ENCODE peak calls at places on chromosomes 7 and 10, in four cellular contexts. U is A549, I is HepG2, O is K562. B is an unnamed sample.

GRCh38 chr7:1914321-1914720 is 244.2 kb downstream of the ELFN1 start:
- DNase-seq in U (no peak), I (no peak), O (no peak), B (no peak)

GRCh38 chr7:99123571-99124033 is 20.3 kb downstream of the SMURF1 start:
- DNase-seq in U (peak), I (no peak), O (no peak), B (no peak)

GRCh38 chr7:55563596-55564325 is 8.5 kb downstream of the VOPP1 start:
- DNase-seq in U (no peak), I (no peak), O (no peak), B (no peak)

GRCh38 chr7:139974179-139974811 is 88.5 kb downstream of the PARP12 start:
- DNase-seq in U (no peak), I (no peak), O (no peak), B (no peak)

GRCh38 chr7:47183896-47184629 is 397.8 kb downstream of the TNS3 start:
- DNase-seq in U (no peak), I (no peak), O (no peak), B (no peak)

GRCh38 chr10:86401588-86402282 is 35.1 kb upstream of the GRID1 start:
- DNase-seq in U (peak), I (no peak), O (no peak), B (peak)

GRCh38 chr10:75250934-75251333 is 15.2 kb upstream of the COMTD1 start:
- DNase-seq in U (no peak), I (no peak), O (no peak), B (no peak)

GRCh38 chr7:27962250-27962649 is 218.3 kb downstream of the JAZF1 start:
- DNase-seq in U (no peak), I (no peak), O (no peak), B (no peak)

GRCh38 chr7:4665661-4666060 is 16.4 kb upstream of the FOXK1 start:
- DNase-seq in U (peak), I (no peak), O (no peak), B (no peak)

GRCh38 chr10:126247454-126247975 is 140.8 kb downstream of the ADAM12 start:
- DNase-seq in U (peak), I (no peak), O (no peak), B (no peak)

GRCh38 chr10:3090914-3091313 is 23.6 kb downstream of the PFKP start:
- DNase-seq in U (peak), I (peak), O (no peak), B (no peak)
- TF ChIP-seq CTCF in U (no peak), I (no peak), O (no peak), B (no peak)

DNA sequence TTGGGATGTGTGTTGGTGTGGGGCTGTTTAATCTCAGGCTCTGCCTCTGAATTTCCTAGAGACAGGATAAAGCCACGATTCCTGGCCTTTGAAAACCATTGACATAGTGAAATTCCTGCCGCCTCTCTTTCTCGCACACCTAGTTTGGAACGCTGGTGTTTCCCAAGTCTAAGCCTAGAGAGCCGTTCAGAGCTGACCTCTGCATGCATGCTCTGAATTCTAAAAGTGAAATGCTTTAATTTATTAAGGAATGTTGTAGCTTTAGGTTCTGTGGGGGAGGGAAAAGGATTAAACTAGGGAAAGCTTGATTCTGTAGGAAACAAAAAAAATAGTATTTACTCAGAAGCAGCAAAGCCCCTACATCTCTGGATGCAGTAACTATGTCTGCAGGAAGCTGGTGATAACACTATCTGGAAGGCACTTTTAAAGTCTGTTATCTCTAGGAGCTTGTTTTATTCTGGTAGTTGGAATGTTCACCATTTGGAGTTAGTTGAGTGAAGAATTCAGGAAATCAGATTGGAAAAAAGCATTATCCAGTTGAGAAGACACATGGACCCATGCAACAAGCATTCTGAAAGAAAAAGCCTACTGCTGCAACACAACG is 27.3 kb downstream of the PFKP start:
- DNase-seq in U (no peak), I (peak), O (peak), B (no peak)
- TF ChIP-seq NR3C1 in U (no peak), I (no peak), O (no peak), B (no peak)

GRCh38 chr7:107468824-107469223 is 1.0 kb upstream of the GPR22 start:
- DNase-seq in U (no peak), I (no peak), O (no peak), B (no peak)

GRCh38 chr7:107467972-107468371 is 1.9 kb upstream of the GPR22 start:
- DNase-seq in U (no peak), I (no peak), O (no peak), B (no peak)

GRCh38 chr7:107461938-107462533 is 7.8 kb upstream of the GPR22 start:
- DNase-seq in U (no peak), I (no peak), O (no peak), B (no peak)

GRCh38 chr7:107464666-107465065 is 5.2 kb upstream of the GPR22 start:
- DNase-seq in U (no peak), I (no peak), O (no peak), B (no peak)

GRCh38 chr7:107463139-107464078 is 6.4 kb upstream of the GPR22 start:
- DNase-seq in U (peak), I (peak), O (peak), B (peak)
- TF ChIP-seq CTCF in U (peak), I (peak), O (peak), B (peak)

GRCh38 chr7:106570948-106571418 is 90.0 kb downstream of the CCDC71L start:
- DNase-seq in U (no peak), I (no peak), O (peak), B (no peak)
- TF ChIP-seq NR3C1 in U (no peak), I (no peak), O (no peak), B (no peak)